ENCODE peak calls at places on chromosomes 1 and 21, in seven cellular contexts. Z, Y, V, X, M, T and J are unnamed samples.

GRCh38 chr1:111453706-111454105 is 4.4 kb downstream of the ATP5PB start:
- DNase-seq in X (no peak), T (no peak), M (no peak), Y (no peak), Z (no peak), V (no peak), J (no peak)

GRCh38 chr21:45554477-45555175 is 12.4 kb upstream of the SLC19A1 start:
- DNase-seq in Z (peak), T (peak), X (peak), V (peak), M (peak), Y (peak), J (peak)

GRCh38 chr1:78649628-78650027 is at the start of gene IFI44:
- DNase-seq in Y (peak), Z (peak), M (peak), V (peak), T (peak), X (no peak), J (peak)

GRCh38 chr1:109091196-109092193 is 931 bp downstream of the TMEM167B start:
- DNase-seq in X (peak), T (peak), V (peak), Z (no peak), M (no peak), Y (no peak), J (no peak)

GRCh38 chr1:70509996-70510876 is 99.2 kb downstream of the CTH start:
- DNase-seq in X (no peak), Y (peak), Z (no peak), M (peak), T (peak), V (peak), J (peak)

GRCh38 chr1:113210248-113210647 is 137.2 kb downstream of the LRIG2 start:
- DNase-seq in Z (no peak), T (no peak), X (no peak), M (no peak), V (no peak), Y (no peak), J (no peak)

GRCh38 chr1:225597926-225598575 is 54.9 kb downstream of the ENAH start:
- DNase-seq in M (no peak), T (peak), V (peak), Z (no peak), X (no peak), Y (no peak), J (no peak)

GRCh38 chr1:227125929-227126545 is 185.9 kb downstream of the COQ8A start:
- DNase-seq in M (no peak), T (no peak), Z (no peak), Y (no peak), V (no peak), X (peak), J (no peak)

GRCh38 chr1:21311016-21311415 is 20.8 kb upstream of the ECE1 start:
- DNase-seq in X (no peak), Y (no peak), V (no peak), M (no peak), Z (no peak), T (peak), J (no peak)

GRCh38 chr1:95035536-95035935 is 37.2 kb downstream of the ALG14 start:
- DNase-seq in Z (no peak), M (no peak), T (peak), Y (no peak), V (peak), X (no peak), J (peak)

GRCh38 chr1:178057863-178058576 is 35.9 kb upstream of the RASAL2 start:
- DNase-seq in Y (no peak), M (no peak), V (peak), T (peak), Z (peak), X (peak), J (no peak)

GRCh38 chr1:232437510-232437909 is 192.4 kb downstream of the SIPA1L2 start:
- DNase-seq in Y (no peak), Z (no peak), X (no peak), T (no peak), V (no peak), M (no peak), J (no peak)

GRCh38 chr1:59198565-59198964 is 98.3 kb upstream of the FGGY start:
- DNase-seq in V (peak), Z (no peak), M (no peak), Y (no peak), X (no peak), T (no peak), J (no peak)

GRCh38 chr1:175857756-175858155 is 114.4 kb upstream of the TNR start:
- DNase-seq in V (no peak), Z (no peak), X (no peak), M (no peak), Y (no peak), T (no peak), J (no peak)

GRCh38 chr21:29217818-29218252 is 80.9 kb upstream of the BACH1 start:
- DNase-seq in X (no peak), T (peak), M (no peak), Y (no peak), Z (no peak), V (peak), J (peak)

GRCh38 chr1:228986093-228986904 is 251.0 kb downstream of the RHOU start:
- DNase-seq in Z (peak), V (peak), T (peak), X (peak), M (no peak), Y (no peak), J (no peak)

GRCh38 chr1:68819190-68819829 is 322.4 kb upstream of the DEPDC1 start:
- DNase-seq in Z (no peak), M (no peak), V (peak), X (peak), Y (peak), T (peak), J (no peak)

GRCh38 chr1:38125837-38126520 is 79.4 kb upstream of the POU3F1 start:
- DNase-seq in M (no peak), V (no peak), Y (no peak), T (no peak), Z (no peak), X (peak), J (no peak)

GRCh38 chr1:231803353-231803752 is 176.8 kb downstream of the DISC1 start:
- DNase-seq in Z (no peak), Y (no peak), M (no peak), V (peak), T (peak), X (no peak), J (no peak)

GRCh38 chr1:7589774-7590425 is 181.2 kb upstream of the VAMP3 start:
- DNase-seq in Z (peak), T (no peak), X (no peak), V (no peak), M (no peak), Y (no peak), J (no peak)

GRCh38 chr1:6614019-6614952 is 755 bp downstream of the PHF13 start:
- DNase-seq in V (no peak), X (peak), T (peak), Z (peak), Y (peak), M (peak), J (no peak)

GRCh38 chr1:110196917-110197782 is 13.0 kb upstream of the KCNC4 start:
- DNase-seq in Z (no peak), X (peak), V (peak), T (peak), M (peak), Y (peak), J (no peak)

GRCh38 chr1:221430133-221430960 is 311.5 kb downstream of the DUSP10 start:
- DNase-seq in Y (no peak), V (peak), X (no peak), M (no peak), Z (no peak), T (no peak), J (no peak)

GRCh38 chr1:203453616-203454015 is 22.0 kb upstream of the PRELP start:
- DNase-seq in Z (no peak), X (no peak), M (no peak), Y (no peak), T (no peak), V (no peak), J (no peak)

GRCh38 chr1:81113688-81114087 is 687.0 kb upstream of the ADGRL2 start:
- DNase-seq in Z (no peak), M (no peak), V (peak), X (no peak), T (peak), Y (no peak), J (no peak)

GRCh38 chr1:51736702-51737101 is 119.8 kb downstream of the OSBPL9 start:
- DNase-seq in M (no peak), X (no peak), T (peak), Y (no peak), Z (no peak), V (peak), J (no peak)

GRCh38 chr1:36161656-36162531 is 5.9 kb downstream of the MAP7D1 start:
- DNase-seq in T (peak), M (peak), Z (no peak), Y (peak), V (no peak), X (peak), J (no peak)

GRCh38 chr1:177228721-177229088 is 57.9 kb downstream of the BRINP2 start:
- DNase-seq in T (no peak), M (no peak), Z (no peak), V (peak), X (no peak), Y (no peak), J (peak)

GRCh38 chr1:28855469-28855944 is 43.5 kb downstream of the OPRD1 start:
- DNase-seq in T (peak), M (no peak), X (no peak), Z (no peak), Y (no peak), V (no peak), J (no peak)

GRCh38 chr1:234433563-234434285 is 45.3 kb downstream of the TARBP1 start:
- DNase-seq in T (peak), M (no peak), X (no peak), Y (peak), V (no peak), Z (no peak), J (no peak)

GRCh38 chr1:161199506-161200119 is 759 bp upstream of the ADAMTS4 start:
- DNase-seq in T (peak), Z (peak), M (no peak), Y (no peak), X (peak), V (no peak), J (no peak)

GRCh38 chr21:45838636-45839035 is 142.9 kb upstream of the COL6A1 start:
- DNase-seq in V (peak), Y (no peak), M (no peak), X (no peak), T (peak), Z (no peak), J (no peak)

GRCh38 chr1:98962156-98962555 is 42.5 kb downstream of the PLPPR5 start:
- DNase-seq in T (peak), X (no peak), V (peak), Y (no peak), Z (no peak), M (no peak), J (no peak)

GRCh38 chr1:116710326-116711060 is 43.0 kb upstream of the IGSF3 start:
- DNase-seq in Y (no peak), X (peak), Z (no peak), V (no peak), T (no peak), M (no peak), J (no peak)

GRCh38 chr1:171717080-171717479 is 24.8 kb downstream of the VAMP4 start:
- DNase-seq in X (no peak), T (no peak), Z (no peak), Y (no peak), V (no peak), M (no peak), J (no peak)

GRCh38 chr1:22572778-22573177 is 9.5 kb downstream of the EPHA8 start:
- DNase-seq in Y (no peak), M (no peak), V (no peak), X (no peak), Z (no peak), T (no peak), J (no peak)

GRCh38 chr1:171727778-171728177 is 14.1 kb downstream of the VAMP4 start:
- DNase-seq in Y (no peak), T (no peak), M (no peak), X (no peak), V (no peak), Z (no peak), J (no peak)

GRCh38 chr1:17128361-17128760 is 9.1 kb upstream of the PADI2 start:
- DNase-seq in X (no peak), T (peak), Y (no peak), Z (no peak), M (peak), V (peak), J (peak)

GRCh38 chr1:242542271-242542670 is 17.8 kb upstream of the PLD5 start:
- DNase-seq in M (no peak), Y (no peak), T (no peak), X (no peak), Z (no peak), V (no peak), J (no peak)

GRCh38 chr1:200634449-200635122 is 14.0 kb upstream of the KIF14 start:
- DNase-seq in Y (no peak), T (no peak), X (no peak), M (no peak), Z (no peak), V (no peak), J (no peak)
- TF ChIP-seq CTCF in Y (peak), T (no peak), X (peak), M (no peak), Z (no peak), V (no peak), J (peak)

DNA sequence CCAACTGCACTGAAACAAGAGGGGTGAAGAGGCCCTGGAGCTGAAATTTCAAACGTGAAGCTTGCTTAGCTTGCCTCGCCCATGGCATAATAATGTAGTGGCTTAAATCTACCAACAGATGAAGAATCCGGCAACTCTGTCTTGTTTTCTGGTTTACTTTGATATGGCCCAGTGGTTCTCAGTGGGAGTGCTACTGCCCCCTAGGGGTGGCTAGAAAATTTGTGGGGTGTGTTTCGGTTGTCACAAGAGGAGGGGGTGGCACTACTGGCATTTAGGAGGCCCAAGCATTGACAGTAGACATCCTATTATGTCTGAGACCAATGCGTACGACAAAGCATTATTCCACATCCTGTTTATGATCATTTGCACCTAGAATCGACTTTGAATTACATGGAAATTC is 51.9 kb upstream of the C8B start:
- DNase-seq in M (no peak), T (peak), X (peak), V (no peak), Y (no peak), Z (no peak), J (no peak)
- TF ChIP-seq CTCF in M (no peak), T (no peak), X (peak), V (peak), Y (no peak), Z (no peak), J (peak)

GRCh38 chr21:37873655-37874054 is 42.6 kb downstream of the KCNJ6 start:
- DNase-seq in Y (no peak), V (no peak), Z (no peak), T (peak), M (no peak), X (peak), J (no peak)
- TF ChIP-seq CTCF in Y (no peak), V (no peak), Z (no peak), T (peak), M (no peak), X (peak), J (no peak)

GRCh38 chr1:47675047-47675675 is 237.3 kb downstream of the FOXD2 start:
- DNase-seq in T (no peak), Z (no peak), X (peak), V (no peak), M (no peak), Y (no peak), J (no peak)
- TF ChIP-seq CTCF in T (no peak), Z (no peak), X (peak), V (no peak), M (no peak), Y (no peak), J (no peak)

GRCh38 chr1:53615101-53615500 is 123.9 kb downstream of the GLIS1 start:
- DNase-seq in V (no peak), M (no peak), Z (no peak), T (no peak), X (peak), Y (no peak), J (no peak)

GRCh38 chr1:53616511-53616910 is 122.5 kb downstream of the GLIS1 start:
- DNase-seq in M (no peak), Y (no peak), Z (no peak), T (no peak), V (no peak), X (no peak), J (no peak)

GRCh38 chr1:53617382-53618217 is 121.4 kb downstream of the GLIS1 start:
- DNase-seq in X (peak), M (no peak), Z (no peak), V (peak), T (no peak), Y (no peak), J (no peak)

GRCh38 chr1:53618218-53619087 is 120.5 kb downstream of the GLIS1 start:
- DNase-seq in M (no peak), V (no peak), X (peak), Y (no peak), Z (no peak), T (no peak), J (no peak)

GRCh38 chr1:53616927-53617326 is 122.0 kb downstream of the GLIS1 start:
- DNase-seq in X (peak), M (no peak), Y (no peak), V (no peak), Z (no peak), T (no peak), J (no peak)
- TF ChIP-seq CTCF in X (peak), M (no peak), Y (no peak), V (no peak), Z (no peak), T (peak), J (peak)

GRCh38 chr1:65658122-65658521 is 134.6 kb upstream of the PDE4B start:
- DNase-seq in M (no peak), Z (no peak), V (peak), Y (no peak), X (no peak), T (no peak), J (peak)
- TF ChIP-seq CTCF in M (no peak), Z (no peak), V (no peak), Y (no peak), X (no peak), T (no peak), J (no peak)

GRCh38 chr1:214491468-214492120 is 59.8 kb downstream of the PTPN14 start:
- DNase-seq in Y (no peak), Z (no peak), T (no peak), M (no peak), V (no peak), X (no peak), J (no peak)
- TF ChIP-seq CTCF in Y (no peak), Z (no peak), T (no peak), M (no peak), V (no peak), X (peak), J (no peak)

DNA sequence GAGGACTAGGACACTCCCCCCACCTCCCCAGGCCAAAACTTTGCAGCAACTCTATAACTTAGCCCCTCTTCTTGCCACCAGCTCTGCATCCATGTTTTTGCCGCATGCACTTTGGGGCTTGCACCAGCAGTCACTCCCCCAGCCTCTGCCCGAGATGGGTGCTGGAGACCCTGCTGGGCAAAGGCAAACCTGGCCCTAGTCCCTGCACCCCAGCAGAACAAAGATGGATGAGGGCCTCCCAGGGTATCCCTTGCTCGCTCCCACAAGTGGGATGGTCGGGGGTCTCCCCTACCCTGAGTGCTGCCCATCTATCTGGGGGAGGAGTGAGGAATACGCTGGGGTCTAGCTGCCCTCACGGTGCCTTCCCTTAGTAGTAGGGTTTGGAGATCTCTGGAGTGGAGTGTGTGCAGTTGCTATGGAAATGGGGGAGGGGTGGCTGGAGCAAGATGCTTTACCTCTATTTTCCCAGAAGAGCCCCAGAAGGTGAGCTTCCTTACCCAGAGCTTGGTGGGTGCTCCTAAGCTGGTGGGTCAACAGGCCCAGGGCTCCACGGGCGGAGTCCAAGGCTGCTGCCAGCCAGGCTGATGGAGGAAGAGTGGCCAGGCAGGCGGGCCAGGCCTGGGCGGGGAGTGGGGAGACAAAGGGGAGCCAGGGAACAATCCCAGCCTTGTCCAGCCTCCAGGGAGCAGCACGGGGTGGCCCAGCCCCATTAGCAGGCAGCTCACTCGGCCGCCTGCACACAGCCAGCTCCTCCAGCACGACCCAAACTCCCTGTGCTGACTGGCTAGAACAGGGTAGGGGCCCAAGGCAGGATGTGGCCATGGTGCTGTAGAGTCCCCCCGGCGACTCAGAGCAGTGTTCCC is at the start of gene PAQR6:
- DNase-seq in Y (no peak), M (no peak), X (peak), T (no peak), Z (no peak), V (no peak), J (no peak)
- TF ChIP-seq CTCF in Y (no peak), M (no peak), X (no peak), T (no peak), Z (no peak), V (no peak), J (no peak)

DNA sequence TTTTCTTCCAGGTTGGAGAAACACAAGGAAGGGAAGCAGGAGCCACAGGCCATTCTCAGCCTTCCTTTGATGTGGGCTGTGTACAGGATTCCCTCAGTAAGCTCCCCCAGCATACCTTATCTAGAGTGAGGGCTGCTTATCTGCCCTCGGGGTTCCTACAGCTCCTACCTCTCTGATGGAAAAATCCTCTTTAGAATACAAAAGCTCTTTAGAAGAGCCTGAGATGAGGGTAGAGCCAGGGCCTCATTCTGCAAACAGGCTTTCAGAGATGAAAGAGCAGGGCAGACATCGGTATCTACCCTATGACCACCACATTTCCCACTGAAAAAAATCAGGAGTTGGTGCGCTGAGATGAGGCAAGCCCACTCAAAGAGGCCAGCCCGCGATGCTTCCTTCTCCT is 85.1 kb downstream of the PLPP3 start:
- DNase-seq in X (peak), T (no peak), V (no peak), Y (no peak), Z (no peak), M (no peak), J (no peak)
- TF ChIP-seq CTCF in X (no peak), T (no peak), V (no peak), Y (no peak), Z (no peak), M (no peak), J (no peak)